ENCODE peak calls at places on chromosomes 12 and 14, in five cellular contexts. U is osteocyte, I is left ventricle myocardium inferior, A is lower leg skin, B is PC-9. H is an unnamed sample.

GRCh38 chr12:122990561-122990960 is 10.1 kb downstream of the ARL6IP4 start:
- DNase-seq in U (no peak), I (no peak), A (no peak), B (no peak), H (no peak)

GRCh38 chr12:15605886-15606590 is 183.2 kb downstream of the EPS8 start:
- DNase-seq in U (no peak), I (no peak), A (no peak), B (no peak), H (no peak)

GRCh38 chr12:121804417-121805111 is 755 bp downstream of the SETD1B start:
- DNase-seq in U (no peak), I (peak), A (peak), B (no peak), H (peak)

GRCh38 chr14:54685286-54685845 is 118.4 kb downstream of the SAMD4A start:
- DNase-seq in U (no peak), I (no peak), A (no peak), B (no peak), H (no peak)

GRCh38 chr12:75831413-75831812 is 200.2 kb downstream of the PHLDA1 start:
- DNase-seq in U (no peak), I (no peak), A (no peak), B (no peak), H (no peak)

GRCh38 chr12:94714378-94714777 is 64.0 kb upstream of the TMCC3 start:
- DNase-seq in U (no peak), I (no peak), A (no peak), B (no peak), H (peak)

GRCh38 chr12:50625029-50625875 is 120.5 kb downstream of the DIP2B start:
- DNase-seq in U (no peak), I (no peak), A (no peak), B (no peak), H (no peak)

GRCh38 chr14:104202259-104203070 is 64.1 kb downstream of the KIF26A start:
- DNase-seq in U (no peak), I (no peak), A (no peak), B (no peak), H (no peak)

GRCh38 chr12:93832126-93832525 is 155.0 kb downstream of the CRADD start:
- DNase-seq in U (no peak), I (no peak), A (no peak), B (no peak), H (no peak)

GRCh38 chr14:51652168-51653095 is 722 bp downstream of the FRMD6 start:
- DNase-seq in U (peak), I (peak), A (peak), B (no peak), H (no peak)

GRCh38 chr14:105940534-105941225 is 414.3 kb downstream of the TMEM121 start:
- DNase-seq in U (no peak), I (no peak), A (no peak), B (no peak), H (no peak)

GRCh38 chr12:117100251-117100650 is 1.0 kb upstream of the TESC start:
- DNase-seq in U (no peak), I (no peak), A (no peak), B (no peak), H (peak)

GRCh38 chr12:6644257-6644596 is 3.0 kb downstream of the ACRBP start:
- DNase-seq in U (no peak), I (no peak), A (no peak), B (no peak), H (no peak)

GRCh38 chr12:109580684-109581333 is 7.2 kb downstream of the MVK start:
- DNase-seq in U (no peak), I (no peak), A (no peak), B (no peak), H (no peak)

GRCh38 chr12:84506317-84506716 is 406.3 kb downstream of the SLC6A15 start:
- DNase-seq in U (no peak), I (peak), A (no peak), B (no peak), H (no peak)

GRCh38 chr12:68400231-68400829 is 68.2 kb upstream of the MDM1 start:
- DNase-seq in U (no peak), I (no peak), A (no peak), B (no peak), H (no peak)

GRCh38 chr12:132433641-132434395 is 56.1 kb upstream of the FBRSL1 start:
- DNase-seq in U (no peak), I (no peak), A (no peak), B (peak), H (no peak)

GRCh38 chr12:42502671-42503070 is 86.9 kb downstream of the PRICKLE1 start:
- DNase-seq in U (no peak), I (no peak), A (no peak), B (no peak), H (no peak)

GRCh38 chr12:113747048-113747447 is 219.1 kb downstream of the RBM19 start:
- DNase-seq in U (no peak), I (no peak), A (no peak), B (no peak), H (peak)

GRCh38 chr14:29227631-29228030 is 461.0 kb downstream of the FOXG1 start:
- DNase-seq in U (no peak), I (no peak), A (no peak), B (no peak), H (no peak)

DNA sequence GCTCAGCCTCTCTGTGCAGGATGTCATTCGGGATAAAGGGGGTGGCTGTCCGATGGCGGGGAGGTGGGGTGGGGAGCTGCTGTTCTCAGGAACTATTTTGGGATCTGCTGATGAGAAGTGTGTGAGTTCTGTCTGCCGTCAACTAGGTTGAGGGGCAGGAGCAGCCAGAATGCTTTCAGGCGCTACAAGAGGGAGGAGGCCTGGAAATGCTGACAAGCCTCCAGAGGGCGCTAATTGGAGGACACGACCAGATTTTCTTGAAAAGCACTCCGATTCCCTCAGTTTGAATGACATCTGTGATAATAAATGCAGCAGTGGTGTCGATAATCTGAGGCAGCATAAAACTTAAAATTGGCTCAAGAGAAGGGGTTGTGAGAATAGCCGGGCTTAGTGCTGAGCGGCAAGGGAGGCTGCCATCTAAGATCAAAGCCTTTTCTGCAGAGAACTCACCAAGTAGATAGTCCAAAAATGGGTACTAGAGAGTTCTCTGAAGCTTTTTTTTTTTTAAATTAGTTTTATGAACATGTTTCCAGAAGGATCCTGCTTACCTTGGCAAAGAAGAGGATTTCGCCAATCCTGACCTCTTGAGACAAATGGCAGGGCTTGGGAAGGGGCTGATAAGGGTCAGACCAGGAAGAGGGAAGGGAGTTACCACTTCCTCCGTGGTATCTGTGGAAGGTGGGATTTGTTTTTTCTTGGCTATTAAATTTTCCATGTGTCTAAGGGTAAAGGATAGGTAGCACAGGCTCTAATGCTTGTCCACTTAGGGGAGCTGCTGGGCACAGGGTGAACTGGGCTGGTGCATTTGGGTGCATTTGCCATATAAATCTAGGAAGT is 94.4 kb downstream of the CRACR2A start:
- DNase-seq in U (no peak), I (no peak), A (no peak), B (no peak), H (peak)
- TF ChIP-seq CTCF in U (peak), I (peak), A (no peak), B (peak), H (peak)

GRCh38 chr12:54133663-54134375 is 55.0 kb downstream of the SMUG1 start:
- DNase-seq in U (no peak), I (no peak), A (no peak), B (no peak), H (no peak)

GRCh38 chr12:54134395-54134794 is 54.4 kb downstream of the SMUG1 start:
- DNase-seq in U (no peak), I (no peak), A (no peak), B (no peak), H (no peak)

GRCh38 chr12:54135621-54136027 is 53.2 kb downstream of the SMUG1 start:
- DNase-seq in U (no peak), I (no peak), A (no peak), B (no peak), H (no peak)

GRCh38 chr12:54132979-54133378 is 55.8 kb downstream of the SMUG1 start:
- DNase-seq in U (no peak), I (no peak), A (no peak), B (no peak), H (no peak)

DNA sequence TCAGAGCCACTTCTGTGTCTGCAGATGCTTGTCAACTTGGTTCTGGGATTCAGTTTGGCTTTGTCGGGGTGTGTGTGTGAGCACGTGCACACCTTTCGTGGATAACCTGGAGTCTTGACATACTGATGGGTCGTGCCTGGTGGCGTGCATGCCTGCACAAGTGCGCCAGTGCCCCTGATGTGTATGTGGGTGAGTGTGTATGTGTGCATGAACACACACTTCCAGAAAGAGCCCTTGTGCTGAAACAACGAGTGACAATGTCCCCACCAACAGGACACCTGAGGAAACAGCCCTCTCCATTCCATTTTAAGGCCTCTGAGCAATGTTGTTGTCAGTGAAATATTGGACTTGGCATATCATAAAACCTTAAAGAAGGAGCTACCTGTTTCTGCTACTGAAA is 53.9 kb downstream of the SMUG1 start:
- DNase-seq in U (no peak), I (no peak), A (no peak), B (no peak), H (no peak)
- TF ChIP-seq CTCF in U (no peak), I (no peak), A (no peak), B (no peak), H (no peak)

GRCh38 chr12:30988887-30989286 is 62.3 kb downstream of the TSPAN11 start:
- DNase-seq in U (no peak), I (no peak), A (no peak), B (no peak), H (no peak)

GRCh38 chr12:30982413-30982812 is 55.9 kb downstream of the TSPAN11 start:
- DNase-seq in U (no peak), I (no peak), A (no peak), B (no peak), H (no peak)

GRCh38 chr12:30989754-30990153 is 63.2 kb downstream of the TSPAN11 start:
- DNase-seq in U (no peak), I (peak), A (no peak), B (peak), H (peak)

GRCh38 chr12:30988086-30988485 is 61.5 kb downstream of the TSPAN11 start:
- DNase-seq in U (no peak), I (no peak), A (no peak), B (no peak), H (no peak)

DNA sequence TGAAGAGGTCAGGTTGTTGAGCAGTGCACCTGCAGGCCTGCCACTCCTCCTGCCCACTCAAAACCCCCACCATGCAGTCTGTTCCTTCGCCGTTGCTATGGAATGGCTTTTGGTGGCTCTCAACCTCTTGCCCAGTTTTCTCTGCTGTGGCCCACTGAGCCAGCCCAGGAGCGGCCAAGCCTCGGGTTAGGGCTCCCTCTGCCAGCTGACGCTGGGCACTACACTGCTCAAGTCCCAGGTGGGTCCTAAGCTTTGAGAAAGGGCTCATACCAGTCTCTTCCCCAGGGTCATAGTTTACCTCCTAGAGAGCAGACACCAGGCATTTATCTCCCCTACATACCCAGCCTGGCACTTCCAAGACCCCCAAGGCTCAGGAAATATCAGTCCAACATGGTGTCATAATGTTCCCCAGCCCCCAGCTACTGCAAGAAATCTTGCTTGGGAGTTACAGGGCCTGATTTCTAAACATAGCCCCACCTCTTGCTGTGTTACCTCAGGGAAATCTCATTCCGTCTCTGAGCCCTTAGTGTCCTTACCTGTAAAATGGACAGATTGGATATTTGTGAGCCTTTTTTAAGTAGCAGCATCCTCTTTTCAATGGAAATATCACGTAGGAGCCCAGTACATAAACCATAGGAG is 59.4 kb downstream of the TSPAN11 start:
- DNase-seq in U (peak), I (peak), A (no peak), B (peak), H (peak)
- TF ChIP-seq CTCF in U (peak), I (peak), A (no peak), B (peak), H (peak)

GRCh38 chr12:10901427-10901826 is 7.9 kb downstream of the TAS2R13 start:
- DNase-seq in U (no peak), I (no peak), A (no peak), B (no peak), H (no peak)
- TF ChIP-seq CTCF in U (no peak), I (no peak), A (no peak), B (no peak), H (no peak)

DNA sequence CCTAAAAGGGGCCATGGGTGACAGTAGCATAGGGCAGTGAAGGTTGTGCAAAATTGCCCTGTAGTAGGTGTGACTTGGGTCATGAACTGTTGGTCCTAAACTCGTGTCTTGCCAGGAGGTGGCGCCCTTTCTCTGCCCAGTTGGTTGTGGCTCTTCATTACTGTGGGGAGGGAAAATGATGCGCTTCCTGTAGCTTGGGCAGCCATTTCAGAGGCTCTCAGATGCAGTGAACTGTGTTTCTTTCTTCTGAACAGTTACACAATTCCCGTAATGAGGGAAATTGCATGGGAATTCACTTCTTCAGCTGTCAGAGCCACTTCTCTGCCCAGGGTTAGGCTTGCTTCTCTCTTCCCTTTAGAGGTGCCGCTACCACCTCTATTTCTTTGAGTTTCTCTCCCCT is 148.1 kb upstream of the NRXN3 start:
- DNase-seq in U (peak), I (peak), A (no peak), B (peak), H (peak)
- TF ChIP-seq CTCF in U (peak), I (peak), A (no peak), B (peak), H (peak)